ENCODE peak calls at places on chromosomes 5 and 9, in eight cellular contexts. One of them, this sample, is unnamed.

GRCh38 chr9:97848237-97848581 is 4.8 kb upstream of the FOXE1 start:
- DNase-seq in cardiac fibroblast: no peak
- DNase-seq in CD4-positive, alpha-beta T cell: no peak
- DNase-seq in left ventricle myocardium inferior: no peak
- DNase-seq in A549: no peak
- DNase-seq in suprapubic skin: no peak
- DNase-seq in RWPE1: no peak
- DNase-seq in esophagus muscularis mucosa: no peak
- DNase-seq in this sample: no peak

GRCh38 chr5:124651663-124652513 is 94.6 kb downstream of the ZNF608 start:
- DNase-seq in suprapubic skin: peak; percentile 79
- DNase-seq in left ventricle myocardium inferior: peak; percentile 86
- DNase-seq in cardiac fibroblast: peak; percentile 76
- DNase-seq in A549: peak; percentile 62
- DNase-seq in esophagus muscularis mucosa: peak; percentile 92
- DNase-seq in CD4-positive, alpha-beta T cell: no peak
- DNase-seq in RWPE1: peak; percentile 94
- DNase-seq in this sample: peak; percentile 86

GRCh38 chr9:3511537-3511936 is 14.3 kb downstream of the RFX3 start:
- DNase-seq in esophagus muscularis mucosa: no peak
- DNase-seq in left ventricle myocardium inferior: no peak
- DNase-seq in RWPE1: no peak
- DNase-seq in A549: peak; percentile 69
- DNase-seq in cardiac fibroblast: no peak
- DNase-seq in suprapubic skin: no peak
- DNase-seq in CD4-positive, alpha-beta T cell: no peak
- DNase-seq in this sample: no peak

GRCh38 chr5:168288349-168289245 is 2.8 kb upstream of the WWC1 start:
- DNase-seq in esophagus muscularis mucosa: no peak
- DNase-seq in RWPE1: peak; percentile 93
- DNase-seq in CD4-positive, alpha-beta T cell: no peak
- DNase-seq in cardiac fibroblast: no peak
- DNase-seq in suprapubic skin: no peak
- DNase-seq in A549: peak; percentile 55
- DNase-seq in left ventricle myocardium inferior: no peak
- DNase-seq in this sample: no peak

GRCh38 chr9:104802110-104802509 is 38.2 kb downstream of the NIPSNAP3B start:
- DNase-seq in left ventricle myocardium inferior: no peak
- DNase-seq in RWPE1: no peak
- DNase-seq in suprapubic skin: no peak
- DNase-seq in A549: no peak
- DNase-seq in CD4-positive, alpha-beta T cell: no peak
- DNase-seq in esophagus muscularis mucosa: no peak
- DNase-seq in cardiac fibroblast: no peak
- DNase-seq in this sample: no peak

GRCh38 chr9:120714846-120715231 is 569 bp upstream of the MEGF9 start:
- DNase-seq in esophagus muscularis mucosa: no peak
- DNase-seq in suprapubic skin: peak; percentile 76
- DNase-seq in RWPE1: no peak
- DNase-seq in cardiac fibroblast: no peak
- DNase-seq in A549: no peak
- DNase-seq in CD4-positive, alpha-beta T cell: no peak
- DNase-seq in left ventricle myocardium inferior: no peak
- DNase-seq in this sample: peak; percentile 24

GRCh38 chr5:167964529-167964928 is 326.9 kb upstream of the WWC1 start:
- DNase-seq in left ventricle myocardium inferior: no peak
- DNase-seq in esophagus muscularis mucosa: no peak
- DNase-seq in RWPE1: peak; percentile 23
- DNase-seq in cardiac fibroblast: no peak
- DNase-seq in CD4-positive, alpha-beta T cell: no peak
- DNase-seq in A549: no peak
- DNase-seq in suprapubic skin: no peak
- DNase-seq in this sample: no peak

GRCh38 chr5:85656050-85656449 is 961.7 kb upstream of the COX7C start:
- DNase-seq in left ventricle myocardium inferior: no peak
- DNase-seq in CD4-positive, alpha-beta T cell: no peak
- DNase-seq in RWPE1: no peak
- DNase-seq in cardiac fibroblast: no peak
- DNase-seq in esophagus muscularis mucosa: no peak
- DNase-seq in suprapubic skin: no peak
- DNase-seq in A549: no peak
- DNase-seq in this sample: no peak

GRCh38 chr9:14960881-14961280 is 50.7 kb upstream of the FREM1 start:
- DNase-seq in RWPE1: no peak
- DNase-seq in CD4-positive, alpha-beta T cell: no peak
- DNase-seq in suprapubic skin: no peak
- DNase-seq in esophagus muscularis mucosa: no peak
- DNase-seq in cardiac fibroblast: peak; percentile 3
- DNase-seq in A549: no peak
- DNase-seq in left ventricle myocardium inferior: no peak
- DNase-seq in this sample: no peak

GRCh38 chr9:131654857-131655577 is 84.9 kb downstream of the RAPGEF1 start:
- DNase-seq in RWPE1: no peak
- DNase-seq in cardiac fibroblast: no peak
- DNase-seq in left ventricle myocardium inferior: no peak
- DNase-seq in esophagus muscularis mucosa: no peak
- DNase-seq in CD4-positive, alpha-beta T cell: no peak
- DNase-seq in A549: no peak
- DNase-seq in suprapubic skin: no peak
- DNase-seq in this sample: no peak

GRCh38 chr9:27353405-27354229 is 56.7 kb upstream of the EQTN start:
- DNase-seq in RWPE1: no peak
- DNase-seq in esophagus muscularis mucosa: no peak
- DNase-seq in suprapubic skin: no peak
- DNase-seq in cardiac fibroblast: peak; percentile 29
- DNase-seq in A549: no peak
- DNase-seq in CD4-positive, alpha-beta T cell: no peak
- DNase-seq in left ventricle myocardium inferior: no peak
- DNase-seq in this sample: no peak

GRCh38 chr5:141743652-141744333 is 61.8 kb upstream of the ARAP3 start:
- DNase-seq in CD4-positive, alpha-beta T cell: no peak
- DNase-seq in RWPE1: no peak
- DNase-seq in cardiac fibroblast: no peak
- DNase-seq in suprapubic skin: peak; percentile 14
- DNase-seq in A549: no peak
- DNase-seq in esophagus muscularis mucosa: no peak
- DNase-seq in left ventricle myocardium inferior: no peak
- DNase-seq in this sample: no peak

GRCh38 chr9:70195456-70195855 is 63.3 kb upstream of the SMC5 start:
- DNase-seq in esophagus muscularis mucosa: no peak
- DNase-seq in cardiac fibroblast: peak; percentile 45
- DNase-seq in left ventricle myocardium inferior: no peak
- DNase-seq in suprapubic skin: no peak
- DNase-seq in CD4-positive, alpha-beta T cell: no peak
- DNase-seq in A549: no peak
- DNase-seq in RWPE1: no peak
- DNase-seq in this sample: no peak

GRCh38 chr9:89374176-89374575 is 55.9 kb downstream of the SECISBP2 start:
- DNase-seq in esophagus muscularis mucosa: no peak
- DNase-seq in left ventricle myocardium inferior: no peak
- DNase-seq in RWPE1: no peak
- DNase-seq in cardiac fibroblast: peak; percentile 7
- DNase-seq in A549: no peak
- DNase-seq in CD4-positive, alpha-beta T cell: no peak
- DNase-seq in suprapubic skin: no peak
- DNase-seq in this sample: no peak

GRCh38 chr9:89376741-89377140 is 58.4 kb downstream of the SECISBP2 start:
- DNase-seq in esophagus muscularis mucosa: no peak
- DNase-seq in suprapubic skin: no peak
- DNase-seq in CD4-positive, alpha-beta T cell: no peak
- DNase-seq in RWPE1: no peak
- DNase-seq in cardiac fibroblast: no peak
- DNase-seq in A549: no peak
- DNase-seq in left ventricle myocardium inferior: no peak
- DNase-seq in this sample: no peak

GRCh38 chr9:89377411-89377810 is 59.1 kb downstream of the SECISBP2 start:
- DNase-seq in cardiac fibroblast: no peak
- DNase-seq in suprapubic skin: no peak
- DNase-seq in CD4-positive, alpha-beta T cell: no peak
- DNase-seq in A549: no peak
- DNase-seq in RWPE1: no peak
- DNase-seq in esophagus muscularis mucosa: no peak
- DNase-seq in left ventricle myocardium inferior: no peak
- DNase-seq in this sample: no peak

GRCh38 chr9:89376286-89376685 is 58.0 kb downstream of the SECISBP2 start:
- DNase-seq in A549: no peak
- DNase-seq in esophagus muscularis mucosa: no peak
- DNase-seq in cardiac fibroblast: no peak
- DNase-seq in suprapubic skin: no peak
- DNase-seq in left ventricle myocardium inferior: no peak
- DNase-seq in CD4-positive, alpha-beta T cell: no peak
- DNase-seq in RWPE1: no peak
- DNase-seq in this sample: no peak

DNA sequence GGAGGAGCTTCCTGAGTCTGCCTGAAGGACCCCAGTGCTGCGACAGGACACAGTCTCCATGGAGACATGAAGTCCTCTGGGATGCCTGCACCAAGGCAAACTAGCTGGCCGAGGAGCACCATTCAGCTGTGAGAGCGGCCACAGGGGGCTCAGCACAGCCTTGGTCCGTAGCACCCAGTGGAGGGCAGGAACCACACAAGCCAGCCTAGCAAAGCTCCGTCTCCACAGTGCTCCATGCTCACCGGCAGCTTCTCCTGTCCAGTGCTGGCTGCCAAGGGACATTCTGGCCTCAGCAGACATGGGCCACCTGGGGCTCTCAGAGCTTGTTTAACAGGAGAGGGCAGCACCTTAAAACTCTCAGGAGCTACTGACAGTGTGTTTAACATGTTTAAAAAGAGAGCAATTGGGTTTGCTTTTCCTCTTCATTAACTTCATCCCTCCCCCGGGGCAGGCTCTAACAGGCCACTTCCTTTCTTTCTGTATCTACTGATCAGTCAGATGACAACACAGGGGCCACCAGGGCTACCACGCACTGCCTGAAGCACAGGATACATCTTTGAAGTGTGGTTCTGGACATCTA is 57.0 kb downstream of the SECISBP2 start:
- DNase-seq in CD4-positive, alpha-beta T cell: no peak
- DNase-seq in A549: no peak
- DNase-seq in esophagus muscularis mucosa: no peak
- DNase-seq in RWPE1: no peak
- DNase-seq in suprapubic skin: no peak
- DNase-seq in left ventricle myocardium inferior: no peak
- DNase-seq in cardiac fibroblast: no peak
- DNase-seq in this sample: peak; percentile 43
- TF ChIP-seq CTCF in CD4-positive, alpha-beta T cell: no peak
- TF ChIP-seq CTCF in A549: no peak
- TF ChIP-seq CTCF in esophagus muscularis mucosa: no peak
- TF ChIP-seq CTCF in RWPE1: no peak
- TF ChIP-seq CTCF in suprapubic skin: no peak
- TF ChIP-seq CTCF in left ventricle myocardium inferior: no peak
- TF ChIP-seq CTCF in cardiac fibroblast: no peak
- TF ChIP-seq CTCF in this sample: no peak

DNA sequence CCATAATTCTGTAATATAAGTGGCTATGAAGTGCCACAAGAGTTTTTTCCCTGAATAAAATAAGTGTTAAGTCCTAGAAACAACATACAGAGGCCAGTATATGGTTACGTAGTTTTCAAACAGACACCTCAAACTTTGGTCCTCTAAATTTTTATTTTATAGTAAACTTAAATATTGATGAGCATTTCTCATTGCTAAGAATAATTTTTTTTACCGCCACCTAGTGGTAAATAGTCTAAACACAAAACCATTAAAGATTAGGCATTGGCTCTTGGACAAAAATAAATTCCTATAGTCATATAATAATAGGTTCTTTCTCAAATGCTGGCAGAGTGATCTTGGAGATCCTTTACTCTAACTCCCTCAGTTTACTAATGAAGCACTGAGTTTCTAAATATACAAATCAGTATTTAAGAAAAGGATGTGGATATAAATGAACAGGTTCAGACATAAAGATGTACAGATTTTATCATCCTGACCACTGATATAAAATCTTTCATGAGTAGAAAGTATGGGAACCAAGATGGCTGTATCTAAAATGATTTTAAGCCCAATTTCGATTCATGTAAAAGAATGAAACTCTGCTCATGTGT is 136.2 kb downstream of the FANCC start:
- DNase-seq in A549: no peak
- DNase-seq in suprapubic skin: no peak
- DNase-seq in RWPE1: no peak
- DNase-seq in CD4-positive, alpha-beta T cell: no peak
- DNase-seq in left ventricle myocardium inferior: no peak
- DNase-seq in esophagus muscularis mucosa: no peak
- DNase-seq in cardiac fibroblast: peak; percentile 36
- DNase-seq in this sample: no peak
- TF ChIP-seq CTCF in A549: peak; percentile 57
- TF ChIP-seq CTCF in suprapubic skin: peak; percentile 26
- TF ChIP-seq CTCF in RWPE1: peak; percentile 71
- TF ChIP-seq CTCF in CD4-positive, alpha-beta T cell: peak; percentile 75
- TF ChIP-seq CTCF in left ventricle myocardium inferior: peak; percentile 57
- TF ChIP-seq CTCF in esophagus muscularis mucosa: peak; percentile 36
- TF ChIP-seq CTCF in cardiac fibroblast: peak; percentile 46
- TF ChIP-seq CTCF in this sample: peak; percentile 86

GRCh38 chr5:14240366-14240765 is 97.2 kb downstream of the TRIO start:
- DNase-seq in left ventricle myocardium inferior: no peak
- DNase-seq in cardiac fibroblast: peak; percentile 33
- DNase-seq in RWPE1: no peak
- DNase-seq in esophagus muscularis mucosa: peak; percentile 55
- DNase-seq in suprapubic skin: no peak
- DNase-seq in CD4-positive, alpha-beta T cell: no peak
- DNase-seq in A549: no peak
- DNase-seq in this sample: no peak

GRCh38 chr5:14242871-14243383 is 99.8 kb downstream of the TRIO start:
- DNase-seq in suprapubic skin: no peak
- DNase-seq in RWPE1: no peak
- DNase-seq in CD4-positive, alpha-beta T cell: no peak
- DNase-seq in left ventricle myocardium inferior: no peak
- DNase-seq in A549: no peak
- DNase-seq in cardiac fibroblast: no peak
- DNase-seq in esophagus muscularis mucosa: peak; percentile 57
- DNase-seq in this sample: no peak

GRCh38 chr5:14243768-14244167 is 100.6 kb downstream of the TRIO start:
- DNase-seq in esophagus muscularis mucosa: no peak
- DNase-seq in cardiac fibroblast: no peak
- DNase-seq in RWPE1: no peak
- DNase-seq in suprapubic skin: no peak
- DNase-seq in CD4-positive, alpha-beta T cell: no peak
- DNase-seq in A549: no peak
- DNase-seq in left ventricle myocardium inferior: no peak
- DNase-seq in this sample: peak; percentile 78

GRCh38 chr5:14244721-14245518 is 101.8 kb downstream of the TRIO start:
- DNase-seq in CD4-positive, alpha-beta T cell: no peak
- DNase-seq in esophagus muscularis mucosa: peak; percentile 91
- DNase-seq in cardiac fibroblast: no peak
- DNase-seq in left ventricle myocardium inferior: no peak
- DNase-seq in RWPE1: no peak
- DNase-seq in A549: no peak
- DNase-seq in suprapubic skin: no peak
- DNase-seq in this sample: no peak

GRCh38 chr5:14242447-14242846 is 99.3 kb downstream of the TRIO start:
- DNase-seq in suprapubic skin: no peak
- DNase-seq in esophagus muscularis mucosa: peak; percentile 57
- DNase-seq in left ventricle myocardium inferior: no peak
- DNase-seq in A549: no peak
- DNase-seq in cardiac fibroblast: no peak
- DNase-seq in RWPE1: no peak
- DNase-seq in CD4-positive, alpha-beta T cell: no peak
- DNase-seq in this sample: no peak
- TF ChIP-seq CTCF in suprapubic skin: no peak
- TF ChIP-seq CTCF in esophagus muscularis mucosa: no peak
- TF ChIP-seq CTCF in left ventricle myocardium inferior: no peak
- TF ChIP-seq CTCF in A549: no peak
- TF ChIP-seq CTCF in cardiac fibroblast: no peak
- TF ChIP-seq CTCF in RWPE1: no peak
- TF ChIP-seq CTCF in CD4-positive, alpha-beta T cell: no peak
- TF ChIP-seq CTCF in this sample: no peak

GRCh38 chr5:115842089-115842881 is 550 bp downstream of the AP3S1 start:
- DNase-seq in CD4-positive, alpha-beta T cell: peak; percentile 11
- DNase-seq in cardiac fibroblast: no peak
- DNase-seq in suprapubic skin: no peak
- DNase-seq in esophagus muscularis mucosa: no peak
- DNase-seq in A549: peak; percentile 79
- DNase-seq in left ventricle myocardium inferior: no peak
- DNase-seq in RWPE1: peak; percentile 41
- DNase-seq in this sample: peak; percentile 80
- TF ChIP-seq CTCF in CD4-positive, alpha-beta T cell: no peak
- TF ChIP-seq CTCF in cardiac fibroblast: no peak
- TF ChIP-seq CTCF in suprapubic skin: peak; percentile 20
- TF ChIP-seq CTCF in esophagus muscularis mucosa: no peak
- TF ChIP-seq CTCF in A549: peak; percentile 28
- TF ChIP-seq CTCF in left ventricle myocardium inferior: peak; percentile 41
- TF ChIP-seq CTCF in RWPE1: peak; percentile 59
- TF ChIP-seq CTCF in this sample: no peak

This sample was measured in glutamatergic neuron.